ENCODE peak calls at places on chromosomes 13 and 19, in nine cellular contexts. X is epithelial cell of proximal tubule, B is mammary epithelial cell, G is nephron progenitor cell, N is left ventricle myocardium inferior, C is MM.1S, F is astrocyte of the cerebellum, J is fibroblast of mammary gland, H is breast epithelium. E is an unnamed sample.

GRCh38 chr19:3450796-3451411 is 29.4 kb downstream of the SMIM24 start:
- DNase-seq in N (peak), H (no peak), X (peak), F (peak), C (peak), G (no peak), B (peak), J (peak), E (no peak)

GRCh38 chr19:45404557-45405434 is at the start of gene PPP1R13L:
- DNase-seq in X (peak), N (peak), F (peak), G (peak), B (peak), J (peak), H (peak), C (peak), E (no peak)

GRCh38 chr19:13299838-13300237 is 149.6 kb downstream of the IER2 start:
- DNase-seq in G (no peak), H (no peak), J (no peak), N (no peak), C (no peak), B (no peak), F (no peak), X (no peak), E (no peak)

GRCh38 chr19:42113641-42114348 is 18.5 kb downstream of the POU2F2 start:
- DNase-seq in X (peak), H (no peak), N (no peak), F (peak), J (peak), G (peak), C (no peak), B (peak), E (no peak)

GRCh38 chr19:35262101-35262761 is 6.5 kb upstream of the USF2 start:
- DNase-seq in C (no peak), N (no peak), J (no peak), X (no peak), G (no peak), H (peak), F (no peak), B (no peak), E (peak)

GRCh38 chr13:35767256-35767981 is 290.9 kb upstream of the MAB21L1 start:
- DNase-seq in X (no peak), H (no peak), N (no peak), B (no peak), G (no peak), F (no peak), C (no peak), J (no peak), E (no peak)

GRCh38 chr13:102141625-102142472 is 260.0 kb downstream of the FGF14 start:
- DNase-seq in H (no peak), C (peak), F (peak), X (no peak), B (no peak), G (no peak), J (peak), N (no peak), E (no peak)

GRCh38 chr13:29948246-29948645 is 97.8 kb upstream of the UBL3 start:
- DNase-seq in C (no peak), B (no peak), G (no peak), H (no peak), J (peak), N (no peak), F (no peak), X (no peak), E (no peak)

GRCh38 chr19:13117772-13118423 is at the start of gene NACC1:
- DNase-seq in X (no peak), B (peak), G (peak), C (peak), H (peak), J (peak), F (peak), N (peak), E (peak)

GRCh38 chr19:14349426-14349825 is 31.8 kb upstream of the ADGRE5 start:
- DNase-seq in H (no peak), N (no peak), G (no peak), J (no peak), X (no peak), F (no peak), C (no peak), B (no peak), E (no peak)

GRCh38 chr19:4620675-4621074 is 18.6 kb upstream of the TNFAIP8L1 start:
- DNase-seq in F (no peak), X (no peak), J (no peak), G (no peak), H (no peak), B (no peak), C (no peak), N (no peak), E (no peak)

GRCh38 chr19:4622695-4623421 is 16.5 kb upstream of the TNFAIP8L1 start:
- DNase-seq in G (peak), N (no peak), F (no peak), X (no peak), H (no peak), J (no peak), C (no peak), B (no peak), E (no peak)

GRCh38 chr19:4624301-4624700 is 15.0 kb upstream of the TNFAIP8L1 start:
- DNase-seq in X (no peak), H (no peak), B (no peak), F (no peak), J (no peak), C (no peak), N (no peak), G (no peak), E (no peak)

GRCh38 chr19:4618019-4618418 is 21.3 kb upstream of the TNFAIP8L1 start:
- DNase-seq in X (no peak), G (no peak), J (no peak), B (no peak), C (no peak), H (no peak), N (no peak), F (no peak), E (no peak)

GRCh38 chr19:4619668-4620294 is 19.5 kb upstream of the TNFAIP8L1 start:
- DNase-seq in F (no peak), B (no peak), J (no peak), C (no peak), N (no peak), X (no peak), G (no peak), H (no peak), E (no peak)
- TF ChIP-seq CTCF in F (no peak), B (no peak), J (no peak), C (no peak), N (no peak), X (no peak), G (no peak), H (no peak), E (no peak)

GRCh38 chr13:110813646-110814624 is 100.4 kb downstream of the ING1 start:
- DNase-seq in N (no peak), G (no peak), B (no peak), H (no peak), F (no peak), J (peak), X (no peak), C (no peak), E (no peak)

GRCh38 chr13:110812869-110813645 is 99.6 kb downstream of the ING1 start:
- DNase-seq in N (no peak), G (no peak), J (no peak), F (no peak), X (no peak), H (no peak), C (no peak), B (no peak), E (no peak)

GRCh38 chr13:110811008-110811720 is 97.7 kb downstream of the ING1 start:
- DNase-seq in J (no peak), H (no peak), X (no peak), G (no peak), F (no peak), B (no peak), C (no peak), N (no peak), E (no peak)

GRCh38 chr13:110811751-110812110 is 98.2 kb downstream of the ING1 start:
- DNase-seq in H (no peak), G (no peak), J (no peak), F (no peak), N (no peak), C (no peak), X (no peak), B (no peak), E (no peak)

DNA sequence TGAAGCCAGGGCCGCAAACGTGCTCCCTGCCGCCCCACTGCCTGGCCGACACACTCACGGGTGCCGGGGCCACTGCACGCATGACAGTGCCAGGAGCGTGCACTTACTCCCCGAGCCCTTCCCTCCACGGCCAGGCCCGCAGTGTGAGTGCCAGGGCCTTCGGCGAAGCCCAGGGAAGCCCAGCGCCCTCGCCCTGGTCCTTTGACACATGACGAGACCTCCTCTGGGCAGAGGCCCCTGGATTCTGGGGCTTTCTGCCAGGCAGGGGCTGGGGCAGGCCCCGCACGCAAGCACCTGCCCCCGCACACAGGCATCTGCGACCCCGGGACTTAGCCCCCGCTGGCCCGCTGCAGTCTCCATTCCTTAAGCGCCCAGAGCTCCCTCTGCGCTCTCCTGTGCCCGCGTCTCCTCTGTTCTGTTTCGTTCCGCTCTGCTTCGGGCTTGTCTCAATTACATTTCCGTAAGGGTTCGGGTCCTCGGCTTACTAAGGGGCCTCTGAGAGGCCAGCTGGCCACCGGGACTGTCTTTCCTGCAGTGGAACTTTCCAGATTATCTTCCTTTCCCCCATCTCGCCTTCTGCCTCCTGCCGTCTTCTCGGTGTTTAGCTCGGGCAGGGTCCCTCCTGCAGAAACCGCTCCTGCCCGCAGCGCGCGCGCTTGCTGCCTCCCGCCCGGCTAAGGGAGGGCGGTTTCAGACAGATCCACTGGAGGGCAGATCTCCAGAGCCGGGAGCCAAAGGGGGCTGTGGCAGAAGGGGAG is 98.8 kb downstream of the ING1 start:
- DNase-seq in J (peak), H (no peak), C (no peak), F (no peak), N (no peak), X (no peak), B (no peak), G (no peak), E (no peak)
- TF ChIP-seq CTCF in J (peak), H (no peak), C (no peak), F (peak), N (peak), X (no peak), B (no peak), G (no peak), E (no peak)

GRCh38 chr19:30245401-30246039 is 126.7 kb upstream of the ZNF536 start:
- DNase-seq in F (no peak), H (no peak), C (no peak), N (no peak), B (no peak), X (no peak), G (no peak), J (no peak), E (no peak)
- TF ChIP-seq CTCF in F (no peak), H (no peak), C (no peak), N (no peak), B (no peak), X (no peak), G (no peak), J (no peak), E (no peak)

GRCh38 chr19:23440791-23441190 is 45.5 kb upstream of the ZNF91 start:
- DNase-seq in B (no peak), G (peak), C (peak), H (no peak), N (no peak), X (no peak), F (no peak), J (no peak), E (no peak)
- TF ChIP-seq CTCF in B (peak), G (peak), C (peak), H (no peak), N (peak), X (peak), F (peak), J (peak), E (peak)

GRCh38 chr19:18419195-18419698 is at the start of gene SSBP4:
- DNase-seq in G (peak), J (peak), N (peak), F (no peak), H (no peak), B (peak), X (no peak), C (peak), E (no peak)

GRCh38 chr19:18418725-18419194 is 438 bp upstream of the SSBP4 start:
- DNase-seq in J (no peak), C (no peak), B (no peak), N (no peak), X (no peak), H (no peak), G (no peak), F (no peak), E (no peak)

GRCh38 chr19:18421371-18421959 is 2.3 kb downstream of the SSBP4 start:
- DNase-seq in N (no peak), H (no peak), J (no peak), G (no peak), X (no peak), C (no peak), F (no peak), B (no peak), E (no peak)

GRCh38 chr19:18420931-18421330 is 1.7 kb downstream of the SSBP4 start:
- DNase-seq in J (no peak), C (no peak), H (no peak), N (no peak), F (no peak), G (no peak), X (no peak), B (no peak), E (no peak)

DNA sequence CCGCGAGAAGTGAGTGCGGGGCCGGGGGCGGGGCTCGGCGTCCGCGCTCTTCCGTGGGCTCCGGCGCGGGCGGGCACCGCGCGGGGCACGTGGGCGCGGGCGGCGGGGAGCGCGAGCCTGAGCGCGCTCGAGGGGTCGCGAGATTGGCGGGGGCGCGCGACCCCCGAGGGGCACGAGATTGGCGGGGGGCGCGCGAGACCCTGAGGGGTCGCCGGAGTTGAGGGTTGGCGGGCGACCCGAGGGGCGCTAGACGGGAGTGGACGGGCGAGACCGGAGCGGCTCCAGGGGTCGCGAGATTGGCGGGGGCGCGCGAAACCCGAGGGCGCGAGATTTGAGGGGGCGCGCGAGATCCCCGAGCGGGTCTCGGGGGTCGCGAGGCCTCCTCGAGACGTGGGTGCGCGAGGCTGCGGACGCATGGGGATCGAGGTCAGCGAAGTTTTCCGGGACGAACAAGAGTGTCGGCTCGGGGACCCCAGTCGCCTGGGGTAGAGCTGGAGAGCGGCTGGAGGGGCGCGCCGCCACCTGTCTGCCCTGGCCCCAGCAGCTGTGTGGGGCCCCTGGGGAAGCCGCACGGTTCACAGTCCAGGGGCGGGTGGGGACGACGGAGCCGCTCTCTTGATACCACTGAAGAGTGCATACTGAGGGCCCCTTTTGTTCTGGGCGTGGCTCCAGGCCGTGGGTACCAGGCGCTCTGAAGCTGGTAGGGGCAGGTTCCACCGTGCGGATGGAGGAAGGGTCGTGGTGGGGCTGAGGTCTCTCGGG is 682 bp downstream of the SSBP4 start:
- DNase-seq in N (no peak), F (no peak), J (no peak), C (no peak), H (no peak), X (no peak), B (no peak), G (peak), E (no peak)
- TF ChIP-seq CTCF in N (no peak), F (no peak), J (no peak), C (no peak), H (no peak), X (no peak), B (no peak), G (no peak), E (no peak)

GRCh38 chr19:38718747-38719543 is 25.3 kb downstream of the CAPN12 start:
- DNase-seq in G (no peak), H (no peak), X (no peak), N (peak), B (peak), J (no peak), F (no peak), C (no peak), E (no peak)
- TF ChIP-seq CTCF in G (peak), H (no peak), X (peak), N (peak), B (peak), J (peak), F (peak), C (no peak), E (peak)

DNA sequence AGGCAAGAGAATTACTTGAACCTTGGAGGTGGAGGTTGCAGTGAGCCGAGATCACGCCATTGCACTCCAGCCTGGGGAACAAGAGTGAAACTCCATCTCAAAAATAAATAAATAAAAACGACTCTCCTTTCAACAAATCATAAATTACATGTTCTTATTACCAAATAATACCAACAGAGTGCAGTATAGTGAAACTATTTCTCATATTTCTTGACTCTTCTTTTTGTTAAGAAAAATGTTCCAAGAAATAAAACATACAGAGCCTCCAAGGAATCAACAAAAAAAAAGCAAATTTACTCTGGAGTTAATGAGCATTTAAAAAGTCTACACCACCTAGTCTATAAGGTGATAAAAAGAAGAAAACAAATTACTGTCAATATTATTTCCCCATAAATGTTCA is 188.8 kb downstream of the KLF12 start:
- DNase-seq in J (peak), H (no peak), G (no peak), X (no peak), N (no peak), B (no peak), C (no peak), F (no peak), E (no peak)
- TF ChIP-seq CTCF in J (no peak), H (no peak), G (no peak), X (no peak), N (peak), B (peak), C (no peak), F (no peak), E (no peak)

DNA sequence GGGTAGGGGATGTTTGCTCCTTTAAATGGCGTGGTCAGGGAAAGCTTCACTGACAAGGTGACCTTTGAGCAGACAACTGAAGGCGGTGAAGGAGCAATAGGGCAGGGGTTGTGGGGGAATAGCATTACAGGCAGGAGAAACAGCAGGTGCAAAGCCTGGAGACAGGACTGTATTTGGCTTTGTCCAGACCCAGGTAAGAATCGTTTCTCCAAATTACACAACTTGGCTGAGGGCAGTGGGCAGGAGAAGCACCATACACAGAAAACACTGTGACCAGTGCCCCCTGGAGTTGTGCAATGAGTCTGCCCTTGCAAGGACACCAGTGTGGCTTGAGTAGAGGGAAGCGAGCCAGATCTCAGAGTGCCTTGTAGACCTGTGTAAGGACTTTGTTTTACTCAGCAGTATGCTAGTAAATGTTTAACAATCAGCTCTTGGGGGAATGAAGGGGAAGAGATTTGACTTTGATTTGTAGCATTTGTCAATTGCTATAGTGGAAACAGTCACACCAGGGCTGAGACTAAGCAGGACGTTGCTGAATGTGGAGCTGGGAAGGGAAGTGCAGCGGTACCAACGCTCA is 360.0 kb downstream of the DCT start:
- DNase-seq in C (no peak), H (no peak), G (no peak), N (no peak), F (no peak), J (no peak), B (no peak), X (peak), E (no peak)
- TF ChIP-seq CTCF in C (no peak), H (no peak), G (no peak), N (no peak), F (no peak), J (no peak), B (no peak), X (peak), E (peak)

GRCh38 chr19:30896551-30896950 is 452.7 kb downstream of the TSHZ3 start:
- DNase-seq in B (no peak), C (no peak), G (no peak), N (no peak), F (no peak), J (no peak), H (no peak), X (no peak), E (no peak)

GRCh38 chr19:30897553-30897952 is 451.7 kb downstream of the TSHZ3 start:
- DNase-seq in F (no peak), B (no peak), X (no peak), C (no peak), J (no peak), N (no peak), G (no peak), H (no peak), E (no peak)

GRCh38 chr19:30898353-30899103 is 450.7 kb downstream of the TSHZ3 start:
- DNase-seq in C (no peak), F (no peak), N (no peak), H (no peak), X (no peak), B (no peak), G (no peak), J (no peak), E (no peak)

GRCh38 chr19:30897034-30897433 is 452.2 kb downstream of the TSHZ3 start:
- DNase-seq in X (no peak), N (no peak), H (no peak), C (no peak), G (no peak), B (no peak), J (no peak), F (no peak), E (no peak)

DNA sequence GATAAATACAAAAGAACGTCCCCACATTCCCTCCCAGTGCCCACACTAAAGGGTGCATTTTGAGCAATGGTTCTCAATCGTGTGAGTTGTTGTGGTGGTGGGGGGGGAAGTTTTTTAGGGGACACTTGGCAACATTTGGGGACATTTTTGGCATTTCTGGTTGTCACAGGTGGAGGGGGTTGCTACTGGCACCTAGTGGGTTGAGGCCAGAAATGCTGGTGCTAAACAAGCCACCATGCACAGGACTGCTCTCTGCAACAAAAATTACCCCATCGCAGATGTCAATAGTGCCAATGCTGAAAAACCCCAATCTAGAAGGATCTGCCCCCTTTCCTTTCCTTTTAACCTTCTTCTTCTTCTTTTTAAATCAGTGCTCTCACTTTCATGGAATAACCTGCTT is 453.3 kb downstream of the TSHZ3 start:
- DNase-seq in J (no peak), H (no peak), C (no peak), B (no peak), X (no peak), G (no peak), F (no peak), N (no peak), E (no peak)
- TF ChIP-seq CTCF in J (no peak), H (no peak), C (no peak), B (no peak), X (no peak), G (no peak), F (no peak), N (no peak), E (no peak)

E was measured in type B pancreatic cell.